ENCODE peak calls at places on chromosomes 12 and 14, in five cellular contexts. F, H, Z, U and W are unnamed samples. For H3K4me1, the result is how much of the 10 kb centered on the place peaks cover.

GRCh38 chr14:24741871-24742270 is 107.9 kb upstream of the GZMB start:
- DNase-seq in F (no peak), H (no peak), Z (no peak), U (no peak), W (no peak)

GRCh38 chr12:89350260-89350659 is 2.0 kb downstream of the DUSP6 start:
- DNase-seq in F (no peak), H (no peak), Z (peak), U (no peak), W (no peak)

GRCh38 chr14:101113835-101114725 is 210.6 kb upstream of the RTL1 start:
- DNase-seq in F (no peak), H (no peak), Z (no peak), U (no peak), W (no peak)

GRCh38 chr12:6294533-6295186 is 15.8 kb upstream of the PLEKHG6 start:
- DNase-seq in F (no peak), H (peak), Z (no peak), U (no peak), W (peak)

GRCh38 chr14:32559048-32559447 is 229.9 kb downstream of the AKAP6 start:
- DNase-seq in F (no peak), H (no peak), Z (no peak), U (no peak), W (no peak)

GRCh38 chr14:32413967-32414640 is 85.0 kb downstream of the AKAP6 start:
- DNase-seq in F (no peak), H (no peak), Z (no peak), U (no peak), W (no peak)

GRCh38 chr14:59297070-59297766 is 108.8 kb downstream of the DAAM1 start:
- DNase-seq in F (no peak), H (no peak), Z (no peak), U (peak), W (no peak)

GRCh38 chr12:30200864-30201263 is 417.1 kb upstream of the TMTC1 start:
- DNase-seq in F (no peak), H (no peak), Z (peak), U (no peak), W (no peak)

GRCh38 chr12:12684375-12685106 is 11.4 kb downstream of the GPR19 start:
- DNase-seq in F (no peak), H (no peak), Z (peak), U (no peak), W (peak)

GRCh38 chr12:1777798-1778197 is 42.6 kb upstream of the LRTM2 start:
- DNase-seq in F (no peak), H (no peak), Z (no peak), U (no peak), W (no peak)

GRCh38 chr14:29262979-29263378 is 496.4 kb downstream of the FOXG1 start:
- DNase-seq in F (no peak), H (no peak), Z (no peak), U (no peak), W (no peak)

GRCh38 chr12:46224401-46224800 is 44.4 kb downstream of the SLC38A1 start:
- DNase-seq in F (no peak), H (peak), Z (no peak), U (peak), W (peak)

GRCh38 chr12:91432079-91432478 is 249.5 kb upstream of the DCN start:
- DNase-seq in F (no peak), H (no peak), Z (peak), U (no peak), W (peak)

GRCh38 chr12:113445544-113446176 is 23.5 kb downstream of the SDSL start:
- DNase-seq in F (no peak), H (no peak), Z (no peak), U (no peak), W (no peak)

GRCh38 chr12:42130670-42131402 is 13.8 kb downstream of the GXYLT1 start:
- DNase-seq in F (no peak), H (no peak), Z (no peak), U (peak), W (peak)

GRCh38 chr12:22684526-22685118 is 59.7 kb downstream of the ETNK1 start:
- DNase-seq in F (peak), H (no peak), Z (peak), U (no peak), W (no peak)

GRCh38 chr12:123720141-123720814 is 8.1 kb downstream of the ATP6V0A2 start:
- DNase-seq in F (no peak), H (no peak), Z (no peak), U (no peak), W (no peak)

GRCh38 chr12:123011701-123012100 is 31.2 kb downstream of the ARL6IP4 start:
- DNase-seq in F (no peak), H (no peak), Z (no peak), U (no peak), W (no peak)

GRCh38 chr12:19082365-19082911 is 47.1 kb upstream of the PLEKHA5 start:
- DNase-seq in F (no peak), H (no peak), Z (no peak), U (no peak), W (peak)

GRCh38 chr14:87615050-87615449 is 377.9 kb downstream of the GALC start:
- DNase-seq in F (no peak), H (no peak), Z (no peak), U (no peak), W (no peak)

GRCh38 chr14:95330591-95331370 is 11.1 kb upstream of the CLMN start:
- DNase-seq in F (no peak), H (no peak), Z (no peak), U (no peak), W (no peak)

GRCh38 chr12:88142610-88142991 is 494 bp downstream of the TMTC3 start:
- DNase-seq in F (no peak), H (peak), Z (peak), U (no peak), W (peak)

GRCh38 chr12:53096089-53096741 is 1.3 kb upstream of the IGFBP6 start:
- DNase-seq in F (no peak), H (peak), Z (peak), U (peak), W (no peak)

GRCh38 chr12:128459067-128459466 is 192.1 kb downstream of the TMEM132C start:
- DNase-seq in F (no peak), H (no peak), Z (no peak), U (no peak), W (no peak)

GRCh38 chr12:115811929-115812328 is 465.6 kb downstream of the MED13L start:
- DNase-seq in F (no peak), H (no peak), Z (no peak), U (peak), W (no peak)

GRCh38 chr12:57069522-57069921 is 9.1 kb downstream of the NEMP1 start:
- DNase-seq in F (peak), H (peak), Z (peak), U (peak), W (peak)

GRCh38 chr12:41606741-41607460 is 418.8 kb downstream of the PDZRN4 start:
- DNase-seq in F (no peak), H (no peak), Z (no peak), U (no peak), W (no peak)

GRCh38 chr12:22700126-22700525 is 75.2 kb downstream of the ETNK1 start:
- DNase-seq in F (no peak), H (no peak), Z (no peak), U (no peak), W (no peak)

GRCh38 chr14:92687681-92688433 is 60.6 kb downstream of the LGMN start:
- DNase-seq in F (no peak), H (no peak), Z (peak), U (peak), W (peak)

GRCh38 chr12:120760349-120761245 is 35.0 kb downstream of the ACADS start:
- DNase-seq in F (no peak), H (no peak), Z (no peak), U (no peak), W (no peak)

GRCh38 chr12:96212456-96213375 is 18.5 kb downstream of the ELK3 start:
- DNase-seq in F (no peak), H (no peak), Z (no peak), U (no peak), W (no peak)
- H3K4me1 ChIP-seq in F (under half), H (under half), Z (under half), U (under half), W (half or more)

DNA sequence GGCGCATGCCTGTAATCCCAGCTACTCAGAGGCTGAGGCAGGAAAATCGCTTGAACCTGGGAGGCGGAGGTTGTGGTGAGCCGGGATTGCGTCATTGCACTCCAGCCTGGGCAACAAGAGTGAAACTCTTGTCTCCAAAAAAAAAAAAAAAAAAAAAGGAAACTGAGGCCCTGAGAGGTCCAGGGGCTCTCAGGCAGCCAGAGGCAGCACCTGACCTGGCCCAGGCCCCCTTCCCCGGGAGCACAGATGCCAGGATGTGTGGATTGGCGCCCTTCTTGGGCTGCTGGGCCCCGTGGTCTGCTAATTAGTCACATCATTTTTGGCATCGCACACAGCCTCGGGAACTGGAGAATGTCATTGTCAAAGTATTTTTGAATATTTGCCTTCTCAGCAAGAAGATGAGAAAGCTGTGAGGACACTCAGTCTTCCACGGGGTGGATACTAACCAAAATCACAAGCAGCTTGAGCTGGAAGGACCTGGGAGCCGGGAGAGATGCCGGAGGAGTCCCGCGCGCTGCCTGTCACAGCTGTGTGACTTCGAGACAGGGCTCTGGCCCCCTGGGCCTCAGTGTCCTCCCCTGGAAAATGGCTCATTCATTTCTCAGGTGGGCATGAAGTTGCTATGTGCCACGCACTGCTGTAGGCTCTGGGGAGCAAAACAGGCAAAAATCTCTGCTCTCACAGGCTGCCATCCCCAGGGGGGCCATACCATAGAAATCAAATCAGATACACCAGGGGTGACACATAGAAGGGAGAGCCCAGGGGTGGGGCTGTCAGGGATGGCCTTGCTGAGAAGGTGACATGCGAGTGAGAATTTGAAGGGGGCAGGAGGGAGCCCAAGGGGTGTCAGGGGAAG is 12.5 kb upstream of the RCOR1 start:
- DNase-seq in F (no peak), H (no peak), Z (no peak), U (peak), W (peak)
- H3K4me3 ChIP-seq in F (no peak), H (no peak), Z (no peak), U (no peak), W (no peak)

GRCh38 chr14:89543420-89543790 is 126.4 kb upstream of the FOXN3 start:
- DNase-seq in F (no peak), H (no peak), Z (peak), U (peak), W (no peak)
- TF ChIP-seq CTCF in F (no peak), H (no peak), Z (no peak), U (no peak), W (no peak)

GRCh38 chr14:105470812-105471771 is 3.5 kb upstream of the CRIP2 start:
- DNase-seq in F (no peak), H (no peak), Z (peak), U (no peak), W (no peak)
- H3K4me1 ChIP-seq in F (under half), H (under half), Z (under half), U (half or more), W (half or more)

GRCh38 chr12:9731393-9731792 is 1.5 kb downstream of the CLECL1 start:
- DNase-seq in F (no peak), H (no peak), Z (no peak), U (no peak), W (no peak)

GRCh38 chr12:9730591-9730990 is 2.3 kb downstream of the CLECL1 start:
- DNase-seq in F (no peak), H (no peak), Z (no peak), U (no peak), W (no peak)

GRCh38 chr12:9730011-9730410 is 2.9 kb downstream of the CLECL1 start:
- DNase-seq in F (no peak), H (no peak), Z (no peak), U (no peak), W (no peak)

GRCh38 chr12:9727813-9728212 is 5.1 kb downstream of the CLECL1 start:
- DNase-seq in F (no peak), H (no peak), Z (no peak), U (no peak), W (no peak)

DNA sequence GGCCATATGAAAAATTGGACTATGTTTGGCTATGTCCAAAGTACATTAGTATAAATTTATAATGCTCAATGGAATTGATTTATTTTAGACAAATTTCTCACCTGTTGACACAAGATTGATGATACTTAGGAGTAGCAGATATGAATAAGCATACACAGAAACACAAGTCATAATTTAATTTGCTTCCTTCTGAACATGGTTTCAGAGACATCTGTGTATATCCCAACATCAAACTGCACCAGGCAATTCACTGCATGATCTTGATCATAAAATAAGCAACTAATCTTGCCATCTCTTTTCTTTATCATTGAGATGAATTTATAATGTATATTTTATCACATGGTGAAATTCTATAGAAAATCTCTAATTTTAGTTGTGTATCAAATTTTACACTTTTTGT is 3.8 kb downstream of the CLECL1 start:
- DNase-seq in F (no peak), H (no peak), Z (no peak), U (no peak), W (no peak)
- H3K4me3 ChIP-seq in F (no peak), H (no peak), Z (no peak), U (no peak), W (no peak)

GRCh38 chr12:65313704-65314317 is 35.3 kb downstream of the MSRB3 start:
- DNase-seq in F (peak), H (no peak), Z (peak), U (no peak), W (no peak)
- TF ChIP-seq CTCF in F (peak), H (no peak), Z (peak), U (peak), W (no peak)